ENCODE peak calls at places on chromosomes 5 and 9, in eight cellular contexts. O is astrocyte of the spinal cord; G is CD8-positive, alpha-beta memory T cell; K is NCI-H2081; U is GM20000; V is stimulated activated CD4-positive, alpha-beta T cell treated with anti-CD3 and anti-CD28 coated beads, TNF-alpha, amount 100 ng/mL, for 1 hour; E is GM03348; F is NCI-H1092 treated with DMSO at 0.1 percent for 48 hours. M is an unnamed sample.

GRCh38 chr5:103315455-103315854 is 56.9 kb downstream of the MACIR start:
- DNase-seq in K (no peak), G (no peak), O (no peak), V (no peak), U (no peak), F (no peak), E (no peak), M (no peak)

GRCh38 chr5:143824851-143825720 is 13.1 kb downstream of the HMHB1 start:
- DNase-seq in V (peak), E (peak), U (peak), F (peak), O (peak), G (peak), K (peak), M (peak)

GRCh38 chr5:150946351-150946905 is 41.6 kb upstream of the ZNF300 start:
- DNase-seq in O (peak), G (no peak), V (no peak), F (no peak), K (no peak), E (peak), U (no peak), M (no peak)

GRCh38 chr5:33806736-33807442 is 84.9 kb downstream of the ADAMTS12 start:
- DNase-seq in K (no peak), G (no peak), U (no peak), V (no peak), O (peak), F (no peak), E (peak), M (no peak)

GRCh38 chr9:77131411-77131810 is 45.9 kb upstream of the VPS13A start:
- DNase-seq in O (no peak), V (no peak), U (no peak), F (no peak), E (no peak), K (no peak), G (no peak), M (no peak)

GRCh38 chr5:76458492-76458863 is 55.4 kb downstream of the IQGAP2 start:
- DNase-seq in V (no peak), U (no peak), O (no peak), E (no peak), F (no peak), G (no peak), K (no peak), M (no peak)

GRCh38 chr9:113417370-113417769 is 6.8 kb downstream of the C9orf43 start:
- DNase-seq in O (no peak), E (no peak), K (no peak), G (no peak), U (no peak), V (no peak), F (no peak), M (no peak)

GRCh38 chr5:82641362-82641988 is 363.3 kb upstream of the RPS23 start:
- DNase-seq in V (no peak), K (peak), U (peak), F (peak), O (peak), G (no peak), E (peak), M (peak)

GRCh38 chr9:118223111-118223510 is 518.9 kb downstream of the TLR4 start:
- DNase-seq in E (no peak), O (no peak), V (no peak), K (no peak), G (no peak), U (no peak), F (no peak), M (no peak)

GRCh38 chr5:80186634-80187033 is 69.2 kb downstream of the SERINC5 start:
- DNase-seq in F (no peak), K (no peak), G (no peak), O (no peak), V (no peak), U (no peak), E (no peak), M (no peak)

GRCh38 chr5:74161171-74161570 is 479.4 kb downstream of the ENC1 start:
- DNase-seq in G (no peak), O (no peak), E (peak), V (no peak), K (no peak), U (no peak), F (no peak), M (no peak)

GRCh38 chr5:6659941-6660684 is 26.9 kb downstream of the SRD5A1 start:
- DNase-seq in F (no peak), U (peak), V (no peak), G (no peak), O (no peak), K (no peak), E (no peak), M (no peak)

GRCh38 chr5:142856269-142856668 is 86.1 kb downstream of the ARHGAP26 start:
- DNase-seq in E (no peak), O (no peak), G (no peak), F (no peak), U (no peak), K (no peak), V (no peak), M (no peak)

GRCh38 chr5:128163991-128164390 is 80.4 kb downstream of the SLC12A2 start:
- DNase-seq in V (no peak), E (peak), U (no peak), O (peak), K (no peak), F (no peak), G (no peak), M (no peak)

GRCh38 chr9:131290039-131290766 is 680 bp downstream of the PLPP7 start:
- DNase-seq in O (no peak), V (no peak), K (no peak), U (no peak), G (no peak), E (no peak), F (no peak), M (no peak)

GRCh38 chr9:128456613-128457061 is 831 bp downstream of the ODF2 start:
- DNase-seq in V (peak), O (peak), U (peak), E (peak), G (peak), F (peak), K (peak), M (no peak)

GRCh38 chr9:131804826-131805225 is 65.0 kb upstream of the RAPGEF1 start:
- DNase-seq in F (no peak), U (no peak), E (no peak), O (no peak), G (no peak), K (no peak), V (no peak), M (no peak)

GRCh38 chr9:86732514-86732913 is 214.8 kb downstream of the GAS1 start:
- DNase-seq in K (no peak), E (peak), G (no peak), O (peak), F (no peak), V (no peak), U (no peak), M (no peak)

GRCh38 chr5:43020294-43020711 is 19.8 kb downstream of the ANXA2R start:
- DNase-seq in V (no peak), E (no peak), K (peak), G (no peak), U (no peak), O (no peak), F (peak), M (peak)

GRCh38 chr5:109645591-109646236 is 44.0 kb upstream of the MAN2A1 start:
- DNase-seq in E (no peak), O (peak), V (no peak), G (no peak), K (peak), F (peak), U (no peak), M (no peak)

GRCh38 chr9:116792271-116792670 is 105.2 kb downstream of the TRIM32 start:
- DNase-seq in K (no peak), E (no peak), V (no peak), F (no peak), G (no peak), U (no peak), O (no peak), M (no peak)

GRCh38 chr5:154541553-154541952 is 63.5 kb upstream of the HAND1 start:
- DNase-seq in K (no peak), O (no peak), E (no peak), V (no peak), U (no peak), F (no peak), G (no peak), M (no peak)

GRCh38 chr9:79975471-79976316 is 403.9 kb downstream of the TLE4 start:
- DNase-seq in K (no peak), E (no peak), U (no peak), F (peak), V (no peak), O (no peak), G (no peak), M (no peak)

GRCh38 chr5:161442471-161442870 is 104.1 kb downstream of the GABRB2 start:
- DNase-seq in U (no peak), E (no peak), V (no peak), O (no peak), K (no peak), G (no peak), F (no peak), M (no peak)

GRCh38 chr5:149804478-149805450 is 74.7 kb downstream of the PPARGC1B start:
- DNase-seq in U (peak), E (no peak), O (no peak), G (no peak), F (no peak), V (no peak), K (no peak), M (no peak)

GRCh38 chr5:178242416-178242815 is 9.8 kb upstream of the PHYKPL start:
- DNase-seq in G (no peak), U (no peak), K (no peak), V (no peak), E (no peak), F (no peak), O (no peak), M (no peak)

GRCh38 chr5:168433982-168434381 is 52.3 kb upstream of the RARS1 start:
- DNase-seq in F (no peak), G (no peak), E (no peak), V (no peak), O (no peak), K (no peak), U (no peak), M (no peak)